ENCODE peak calls at places on chromosomes 11 and 22, in four cellular contexts. V, D, K and P are unnamed samples.

GRCh38 chr22:33726294-33726711 is 194.0 kb downstream of the LARGE1 start:
- DNase-seq in V (no peak), D (no peak), K (peak; percentile 70), P (no peak)

GRCh38 chr22:32926600-32926999 is 125.1 kb downstream of the TIMP3 start:
- DNase-seq in V (no peak), D (no peak), K (peak; percentile 28), P (no peak)

GRCh38 chr11:119594639-119595249 is 134.3 kb downstream of the NECTIN1 start:
- DNase-seq in V (no peak), D (no peak), K (peak; percentile 57), P (no peak)

GRCh38 chr11:88433546-88434230 is 96.2 kb upstream of the CTSC start:
- DNase-seq in V (no peak), D (no peak), K (no peak), P (no peak)

GRCh38 chr22:44448271-44448780 is 49.7 kb downstream of the RTL6 start:
- DNase-seq in V (no peak), D (peak; percentile 81), K (peak; percentile 95), P (no peak)

GRCh38 chr22:28594076-28594783 is 85.4 kb downstream of the TTC28 start:
- DNase-seq in V (no peak), D (no peak), K (no peak), P (no peak)

GRCh38 chr11:59728913-59729312 is 15.3 kb upstream of the OR10V1 start:
- DNase-seq in V (no peak), D (no peak), K (no peak), P (no peak)

GRCh38 chr11:59152312-59152967 is 9.8 kb downstream of the FAM111A start:
- DNase-seq in V (no peak), D (no peak), K (no peak), P (no peak)

GRCh38 chr11:12282676-12283075 is 94.7 kb upstream of the PARVA start:
- DNase-seq in V (no peak), D (no peak), K (no peak), P (no peak)

GRCh38 chr11:117228091-117228490 is 3.8 kb downstream of the PCSK7 start:
- DNase-seq in V (no peak), D (peak; percentile 45), K (no peak), P (no peak)

GRCh38 chr22:19882446-19883381 is 28.0 kb upstream of the GNB1L start:
- DNase-seq in V (no peak), D (peak; percentile 58), K (no peak), P (peak; percentile 5)

GRCh38 chr11:92846542-92847125 is 122.8 kb upstream of the MTNR1B start:
- DNase-seq in V (no peak), D (no peak), K (no peak), P (no peak)

GRCh38 chr22:23751441-23751996 is 607 bp upstream of the ZNF70 start:
- DNase-seq in V (no peak), D (no peak), K (no peak), P (no peak)

GRCh38 chr22:22884888-22885840 is 2.5 kb upstream of the IGLL5 start:
- DNase-seq in V (no peak), D (peak; percentile 72), K (no peak), P (no peak)

GRCh38 chr11:115221461-115222069 is 282.6 kb downstream of the CADM1 start:
- DNase-seq in V (no peak), D (no peak), K (no peak), P (no peak)

DNA sequence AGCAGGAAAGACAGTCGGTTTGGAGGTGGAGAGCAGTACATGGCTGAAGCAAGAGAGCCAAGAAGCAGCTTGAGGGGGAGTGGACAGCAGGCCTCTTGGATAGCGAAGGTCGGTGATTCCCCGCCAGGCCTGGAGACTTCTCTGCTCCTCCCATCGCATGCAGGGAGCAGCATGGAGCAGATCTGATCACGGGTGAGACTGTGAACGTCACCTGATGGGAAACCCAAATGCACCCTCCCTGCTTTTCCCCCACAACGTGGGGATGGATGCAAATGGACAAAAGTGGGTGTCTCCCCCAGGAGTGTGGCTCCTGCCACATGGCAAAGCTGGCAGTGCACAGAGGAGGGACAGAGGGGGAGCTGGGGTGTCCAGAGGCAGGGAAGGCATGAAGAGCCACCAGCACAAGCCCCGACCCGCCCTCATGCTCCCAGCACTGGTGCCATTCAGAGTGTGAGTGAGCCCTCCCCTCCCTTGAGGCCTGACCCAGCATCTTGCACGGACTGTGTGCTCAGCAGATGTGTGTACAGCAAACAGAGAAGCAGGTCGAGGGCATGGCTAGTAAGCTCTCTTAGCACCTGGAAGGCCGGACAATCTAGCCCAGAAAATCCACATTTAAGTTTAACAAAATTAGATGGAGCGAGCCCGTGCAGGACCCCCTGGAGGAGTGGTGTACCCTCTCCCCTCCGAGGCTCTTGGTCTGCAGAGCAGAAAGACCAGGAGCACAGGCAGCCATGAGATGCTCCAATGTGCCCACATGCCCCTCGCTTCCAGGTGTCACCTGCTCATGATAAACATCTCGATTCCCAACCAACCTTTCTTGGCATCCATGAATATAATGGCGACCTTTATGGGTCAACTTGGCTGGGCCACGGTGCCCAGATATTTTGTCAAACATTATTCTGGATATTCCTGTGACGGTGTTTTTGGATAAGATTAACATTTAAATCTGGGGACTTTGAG is 661.7 kb downstream of the TBC1D22A start:
- DNase-seq in V (no peak), D (no peak), K (no peak), P (no peak)
- H3K9me3 ChIP-seq in V (no peaks in the 10 kb centered on the region), D (no peaks in the 10 kb centered on the region), K (no peaks in the 10 kb centered on the region), P (no peaks in the 10 kb centered on the region)

DNA sequence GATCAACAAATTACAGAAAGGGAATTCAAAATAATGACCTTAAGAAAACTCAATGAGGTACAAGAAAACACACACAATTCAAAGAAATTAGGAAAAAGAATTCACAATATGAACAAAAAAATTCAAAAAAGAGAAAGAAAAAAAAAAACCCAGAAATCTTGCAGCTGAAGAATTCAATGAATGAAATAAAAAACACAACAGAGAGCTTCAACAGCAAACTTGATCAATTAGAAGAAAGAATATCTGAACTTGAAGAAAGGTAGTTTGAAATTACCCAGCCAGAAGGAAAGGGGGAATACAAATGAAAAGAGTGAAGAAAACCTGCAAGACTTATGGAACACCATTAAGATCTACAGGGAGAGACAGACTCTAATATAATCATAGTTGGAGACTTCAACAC is 52.8 kb downstream of the USP35 start:
- DNase-seq in V (no peak), D (no peak), K (no peak), P (no peak)
- H3K9me3 ChIP-seq in V (peaks cover 9% of the 10 kb centered on the region), D (peaks cover 7% of the 10 kb centered on the region), K (no peaks in the 10 kb centered on the region), P (peaks cover 9% of the 10 kb centered on the region)

GRCh38 chr11:134474070-134474860 is 62.2 kb upstream of the B3GAT1 start:
- DNase-seq in V (no peak), D (no peak), K (no peak), P (no peak)
- H3K9me3 ChIP-seq in V (no peaks in the 10 kb centered on the region), D (no peaks in the 10 kb centered on the region), K (no peaks in the 10 kb centered on the region), P (no peaks in the 10 kb centered on the region)

DNA sequence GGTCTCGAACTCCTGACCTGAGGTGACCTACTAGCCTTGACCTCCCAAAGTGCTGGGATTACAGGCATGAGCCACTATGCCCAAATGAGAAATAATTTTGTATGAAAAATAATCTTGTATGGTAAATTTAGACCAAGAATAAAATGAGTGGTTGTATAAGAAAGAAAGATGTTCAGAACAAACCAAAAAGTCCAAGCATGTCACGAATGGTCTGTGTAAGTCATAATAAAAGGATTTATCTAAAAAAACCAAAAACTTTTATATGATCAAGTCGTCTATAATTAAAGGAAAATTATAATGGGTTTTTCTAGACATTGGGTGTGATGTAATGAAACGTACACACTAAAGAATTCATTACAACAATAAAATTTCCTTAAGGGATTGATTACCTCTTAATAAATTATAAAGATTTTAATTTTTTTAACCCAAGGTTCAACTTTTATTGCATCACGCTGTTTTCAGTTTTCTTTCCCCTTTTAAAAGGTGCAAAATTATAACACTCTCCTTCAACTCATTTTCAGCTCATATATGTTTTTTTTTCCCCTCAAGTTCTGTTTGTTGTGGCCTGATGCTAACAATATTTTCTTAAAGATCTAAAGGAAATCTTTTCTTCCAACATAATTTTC is 8.9 kb upstream of the AQP11 start:
- DNase-seq in V (no peak), D (no peak), K (no peak), P (no peak)
- H3K9me3 ChIP-seq in V (no peaks in the 10 kb centered on the region), D (peaks cover 8% of the 10 kb centered on the region), K (no peaks in the 10 kb centered on the region), P (no peaks in the 10 kb centered on the region)

DNA sequence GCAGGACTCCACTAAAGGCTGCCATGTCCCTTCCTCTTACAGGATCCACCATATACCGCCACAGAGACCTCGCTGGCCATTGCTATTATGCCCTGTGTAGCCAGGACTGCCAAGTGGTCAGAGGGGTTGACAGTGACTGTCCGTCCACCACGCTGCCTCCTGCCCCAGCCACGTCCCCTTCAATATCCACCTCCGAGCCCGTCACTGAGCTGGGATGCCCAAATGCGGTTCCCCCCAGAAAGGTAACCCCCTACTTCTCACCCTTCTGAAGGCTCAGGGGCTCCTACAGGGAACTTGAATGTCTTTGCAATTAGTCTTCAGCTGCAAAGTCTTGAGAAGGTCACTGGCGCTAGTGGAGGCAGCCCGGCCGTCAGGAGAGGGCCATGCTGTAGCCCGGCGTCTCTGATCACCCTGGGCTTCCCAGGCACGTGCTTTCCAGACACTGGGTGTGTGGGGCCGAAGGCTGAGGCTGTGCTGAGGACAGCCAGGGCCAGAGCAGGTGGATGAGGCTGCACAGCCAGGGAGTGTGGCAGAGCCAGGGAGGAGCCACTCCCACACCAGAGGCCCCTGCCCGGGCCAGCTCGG is 30.0 kb upstream of the MUC5B start:
- DNase-seq in V (no peak), D (peak; percentile 59), K (no peak), P (no peak)
- H3K9me3 ChIP-seq in V (no peaks in the 10 kb centered on the region), D (no peaks in the 10 kb centered on the region), K (no peaks in the 10 kb centered on the region), P (no peaks in the 10 kb centered on the region)

GRCh38 chr22:50289151-50289941 is 18.1 kb downstream of the PLXNB2 start:
- DNase-seq in V (no peak), D (no peak), K (no peak), P (no peak)

GRCh38 chr22:50289942-50290630 is 17.4 kb downstream of the PLXNB2 start:
- DNase-seq in V (no peak), D (no peak), K (no peak), P (no peak)

GRCh38 chr22:50293441-50294318 is 13.8 kb downstream of the PLXNB2 start:
- DNase-seq in V (no peak), D (peak; percentile 95), K (peak; percentile 72), P (no peak)

GRCh38 chr22:50294319-50294656 is 13.2 kb downstream of the PLXNB2 start:
- DNase-seq in V (no peak), D (no peak), K (no peak), P (no peak)

DNA sequence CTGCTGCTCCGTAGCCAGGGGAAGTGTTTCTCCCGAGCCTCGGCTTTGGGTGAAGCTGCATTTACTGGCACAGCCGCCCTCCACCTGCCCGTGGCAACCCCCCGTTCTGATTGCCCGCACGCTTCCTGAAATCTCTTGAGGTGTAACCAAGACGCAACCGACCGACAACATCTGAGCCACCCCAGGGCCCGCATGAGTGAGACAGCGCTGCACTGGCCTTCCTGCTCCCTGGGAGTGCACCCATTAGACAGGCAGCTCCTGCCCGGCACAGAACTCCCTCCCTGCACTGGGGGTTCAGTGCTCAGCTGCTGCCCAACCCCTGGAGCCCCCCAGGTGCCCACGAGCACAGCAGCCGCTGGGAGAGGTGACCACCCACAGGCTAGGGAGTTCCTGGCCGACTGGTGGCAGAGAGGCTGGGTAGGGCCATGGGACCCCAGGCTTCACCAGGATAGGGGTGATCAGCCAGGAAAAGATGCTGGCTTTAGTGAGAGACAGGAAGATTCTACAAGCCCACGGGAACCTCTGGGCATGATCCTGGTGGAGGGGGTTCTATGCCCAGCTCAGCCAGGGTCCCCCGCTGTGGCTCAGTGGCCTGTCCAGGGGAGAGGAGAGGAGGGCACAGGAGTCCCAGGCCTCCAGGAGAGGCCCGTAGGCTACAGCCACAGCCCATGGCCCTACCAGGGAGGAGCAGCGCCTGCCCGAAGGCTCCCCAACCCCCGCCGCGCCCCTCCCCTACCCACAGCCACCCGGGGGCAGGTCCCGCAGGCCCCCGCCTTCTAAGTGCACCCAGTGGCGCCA is 14.6 kb downstream of the PLXNB2 start:
- DNase-seq in V (no peak), D (no peak), K (peak; percentile 51), P (no peak)
- H3K9me3 ChIP-seq in V (no peaks in the 10 kb centered on the region), D (no peaks in the 10 kb centered on the region), K (no peaks in the 10 kb centered on the region), P (no peaks in the 10 kb centered on the region)

GRCh38 chr11:54930930-54931329 is 224.3 kb downstream of the OR4A5 start:
- DNase-seq in V (no peak), D (peak; percentile 4), K (no peak), P (no peak)
- H3K9me3 ChIP-seq in V (peaks cover 9% of the 10 kb centered on the region), D (peaks cover 82% of the 10 kb centered on the region), K (peaks cover 6% of the 10 kb centered on the region), P (peaks cover 3% of the 10 kb centered on the region)